ENCODE peak calls at places on chromosomes 6 and 20, in five cellular contexts. P, E, B, D and T are unnamed samples.
A peak's percentile ranks its signal among the peaks of the same experiment; 100 is the strongest.

GRCh38 chr20:44457016-44457415 is 18.7 kb upstream of the TTPAL start:
- DNase-seq in P (no peak), E (no peak), B (no peak), D (no peak), T (no peak)

GRCh38 chr6:7021306-7021705 is 86.5 kb upstream of the RREB1 start:
- DNase-seq in P (peak; percentile 58), E (no peak), B (no peak), D (no peak), T (no peak)

GRCh38 chr6:127520061-127520460 is 926 bp upstream of the MTCL3 start:
- DNase-seq in P (peak; percentile 17), E (no peak), B (no peak), D (no peak), T (no peak)

GRCh38 chr6:9511157-9511556 is 903.7 kb downstream of the TFAP2A start:
- DNase-seq in P (no peak), E (no peak), B (no peak), D (no peak), T (no peak)

GRCh38 chr6:158369241-158369640 is 57.0 kb downstream of the TULP4 start:
- DNase-seq in P (no peak), E (no peak), B (no peak), D (peak; percentile 26), T (no peak)

GRCh38 chr6:156013155-156013554 is 557.5 kb upstream of the NOX3 start:
- DNase-seq in P (no peak), E (no peak), B (no peak), D (peak; percentile 61), T (no peak)

GRCh38 chr20:38434310-38434741 is 802 bp downstream of the SNHG17 start:
- DNase-seq in P (peak; percentile 69), E (no peak), B (no peak), D (peak; percentile 12), T (no peak)

GRCh38 chr6:148342146-148343027 is at the start of gene SASH1:
- DNase-seq in P (no peak), E (peak; percentile 73), B (no peak), D (peak; percentile 72), T (peak; percentile 66)

GRCh38 chr6:100504786-100505737 is 40.3 kb upstream of the SIM1 start:
- DNase-seq in P (no peak), E (no peak), B (no peak), D (no peak), T (peak; percentile 7)

GRCh38 chr20:34558320-34559202 is at the start of gene MAP1LC3A:
- DNase-seq in P (no peak), E (peak; percentile 98), B (no peak), D (peak; percentile 96), T (peak; percentile 98)

GRCh38 chr6:101167638-101168037 is 225.9 kb upstream of the GRIK2 start:
- DNase-seq in P (no peak), E (no peak), B (no peak), D (no peak), T (no peak)

GRCh38 chr20:25858495-25859425 is 162.1 kb upstream of the ZNF337 start:
- DNase-seq in P (no peak), E (no peak), B (no peak), D (no peak), T (no peak)

GRCh38 chr6:39681566-39682250 is 43.5 kb downstream of the KIF6 start:
- DNase-seq in P (no peak), E (no peak), B (no peak), D (no peak), T (no peak)

GRCh38 chr6:170436209-170436809 is 116.8 kb downstream of the PSMB1 start:
- DNase-seq in P (no peak), E (no peak), B (no peak), D (no peak), T (no peak)

GRCh38 chr20:9270831-9271230 is 201.9 kb downstream of the PLCB4 start:
- DNase-seq in P (no peak), E (no peak), B (no peak), D (no peak), T (no peak)

GRCh38 chr6:56708810-56709597 is 66.3 kb upstream of the DST start:
- DNase-seq in P (peak; percentile 78), E (no peak), B (no peak), D (no peak), T (no peak)

GRCh38 chr6:10194816-10195639 is 219.8 kb downstream of the TFAP2A start:
- DNase-seq in P (peak; percentile 71), E (no peak), B (no peak), D (no peak), T (no peak)

GRCh38 chr6:66065313-66065712 is 358.3 kb upstream of the EYS start:
- DNase-seq in P (no peak), E (no peak), B (no peak), D (no peak), T (no peak)

GRCh38 chr6:137734005-137734874 is 132.8 kb upstream of the TNFAIP3 start:
- DNase-seq in P (no peak), E (no peak), B (no peak), D (no peak), T (no peak)

GRCh38 chr6:52976591-52977035 is 18.5 kb downstream of the GSTA4 start:
- DNase-seq in P (peak; percentile 35), E (no peak), B (no peak), D (no peak), T (no peak)

GRCh38 chr6:113719545-113719944 is 137.6 kb upstream of the MARCKS start:
- DNase-seq in P (no peak), E (no peak), B (no peak), D (no peak), T (no peak)

GRCh38 chr20:1327241-1327653 is 1.7 kb downstream of the SDCBP2 start:
- DNase-seq in P (peak; percentile 43), E (no peak), B (peak; percentile 90), D (peak; percentile 22), T (peak; percentile 46)

GRCh38 chr20:1326031-1326930 is 2.7 kb downstream of the SDCBP2 start:
- DNase-seq in P (no peak), E (no peak), B (peak; percentile 72), D (peak; percentile 19), T (no peak)

GRCh38 chr20:1323830-1324597 is 4.9 kb downstream of the SDCBP2 start:
- DNase-seq in P (no peak), E (no peak), B (peak; percentile 28), D (peak; percentile 6), T (no peak)

GRCh38 chr20:1324598-1325172 is 4.3 kb downstream of the SDCBP2 start:
- DNase-seq in P (peak; percentile 35), E (no peak), B (no peak), D (peak; percentile 8), T (no peak)

GRCh38 chr20:1325173-1326030 is 3.5 kb downstream of the SDCBP2 start:
- DNase-seq in P (peak; percentile 97), E (peak; percentile 99), B (peak; percentile 97), D (peak; percentile 97), T (peak; percentile 95)
- TF ChIP-seq POLR2A in P (peak; percentile 94), E (peak; percentile 79), B (peak; percentile 69), D (peak; percentile 84), T (peak; percentile 87)

GRCh38 chr6:122609881-122610689 is at the start of gene PKIB:
- DNase-seq in P (no peak), E (peak; percentile 72), B (no peak), D (peak; percentile 80), T (peak; percentile 52)
- TF ChIP-seq POLR2A in P (no peak), E (no peak), B (no peak), D (no peak), T (peak; percentile 13)

GRCh38 chr6:111750753-111751684 is 122.2 kb downstream of the FYN start:
- DNase-seq in P (no peak), E (no peak), B (no peak), D (no peak), T (no peak)
- TF ChIP-seq POLR2A in P (no peak), E (no peak), B (no peak), D (no peak), T (no peak)

GRCh38 chr6:32936247-32937152 is 4.3 kb downstream of the HLA-DMB start:
- DNase-seq in P (no peak), E (no peak), B (no peak), D (peak; percentile 83), T (no peak)

GRCh38 chr6:32935551-32936246 is 5.1 kb downstream of the HLA-DMB start:
- DNase-seq in P (no peak), E (no peak), B (no peak), D (no peak), T (no peak)

GRCh38 chr6:32932132-32932868 is 8.5 kb downstream of the HLA-DMB start:
- DNase-seq in P (no peak), E (no peak), B (no peak), D (peak; percentile 40), T (no peak)

GRCh38 chr6:32931211-32931610 is 9.6 kb downstream of the HLA-DMB start:
- DNase-seq in P (no peak), E (no peak), B (no peak), D (no peak), T (no peak)

DNA sequence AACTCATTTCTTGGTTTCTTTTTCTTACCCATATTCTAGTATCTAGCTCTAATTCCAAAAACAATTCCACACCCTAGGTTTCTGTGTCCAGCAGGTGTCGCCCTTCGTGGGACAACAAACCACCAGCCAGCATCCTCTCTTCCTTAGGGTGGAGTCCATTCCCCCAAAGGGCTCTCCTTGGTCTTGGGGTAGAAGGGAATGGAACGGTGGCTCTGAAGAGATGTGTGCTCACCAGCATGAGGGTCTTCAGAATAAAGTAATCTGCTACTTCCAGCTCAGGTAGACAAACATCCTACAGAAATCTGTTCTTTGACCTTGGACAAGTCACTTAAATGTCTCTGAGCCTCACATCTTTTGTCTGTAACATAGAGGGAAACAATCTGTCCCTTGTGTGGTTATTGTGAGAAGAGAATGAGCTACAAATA is 7.2 kb downstream of the HLA-DMB start:
- DNase-seq in P (peak; percentile 78), E (peak; percentile 82), B (no peak), D (peak; percentile 78), T (peak; percentile 63)
- TF ChIP-seq POLR2A in P (no peak), E (no peak), B (no peak), D (no peak), T (no peak)

GRCh38 chr6:108039681-108040080 is 34.9 kb downstream of the OSTM1 start:
- DNase-seq in P (peak; percentile 63), E (no peak), B (no peak), D (no peak), T (no peak)
- TF ChIP-seq POLR2A in P (no peak), E (no peak), B (no peak), D (no peak), T (no peak)